ENCODE peak calls at places on chromosomes 7 and 10, in four cellular contexts. One of them, this sample, is unnamed.

GRCh38 chr7:157693071-157693520 is 356.3 kb downstream of the DNAJB6 start:
- DNase-seq in GM12878: no peak
- DNase-seq in HepG2: no peak
- DNase-seq in SK-N-SH: peak
- DNase-seq in this sample: no peak

GRCh38 chr7:149414745-149415390 is 46.0 kb downstream of the ZNF777 start:
- DNase-seq in GM12878: no peak
- DNase-seq in HepG2: no peak
- DNase-seq in SK-N-SH: no peak
- DNase-seq in this sample: no peak

GRCh38 chr10:78905940-78906308 is 162.8 kb upstream of the ZMIZ1 start:
- DNase-seq in SK-N-SH: no peak
- DNase-seq in GM12878: no peak
- DNase-seq in HepG2: no peak
- DNase-seq in this sample: no peak

GRCh38 chr7:127256326-127256725 is 3.6 kb upstream of the GRM8 start:
- DNase-seq in GM12878: no peak
- DNase-seq in HepG2: no peak
- DNase-seq in SK-N-SH: no peak
- DNase-seq in this sample: no peak

GRCh38 chr10:78627254-78627795 is 441.4 kb upstream of the ZMIZ1 start:
- DNase-seq in GM12878: no peak
- DNase-seq in HepG2: no peak
- DNase-seq in SK-N-SH: no peak
- DNase-seq in this sample: no peak

GRCh38 chr10:89427629-89428028 is 13.3 kb downstream of the IFIT5 start:
- DNase-seq in SK-N-SH: no peak
- DNase-seq in GM12878: no peak
- DNase-seq in HepG2: no peak
- DNase-seq in this sample: no peak

GRCh38 chr7:74094224-74095095 is 10.9 kb downstream of the LIMK1 start:
- DNase-seq in GM12878: peak
- DNase-seq in SK-N-SH: peak
- DNase-seq in HepG2: no peak
- DNase-seq in this sample: peak

GRCh38 chr10:125155101-125155500 is 5.3 kb downstream of the CTBP2 start:
- DNase-seq in SK-N-SH: no peak
- DNase-seq in HepG2: no peak
- DNase-seq in GM12878: no peak
- DNase-seq in this sample: no peak

GRCh38 chr7:30491417-30491816 is 12.8 kb upstream of the NOD1 start:
- DNase-seq in HepG2: no peak
- DNase-seq in GM12878: no peak
- DNase-seq in SK-N-SH: no peak
- DNase-seq in this sample: no peak

GRCh38 chr10:36681751-36682633 is 443.4 kb upstream of the ANKRD30A start:
- DNase-seq in HepG2: peak
- DNase-seq in GM12878: no peak
- DNase-seq in SK-N-SH: no peak
- DNase-seq in this sample: no peak

GRCh38 chr7:33428415-33428814 is 299.1 kb downstream of the BBS9 start:
- DNase-seq in SK-N-SH: no peak
- DNase-seq in GM12878: no peak
- DNase-seq in HepG2: no peak
- DNase-seq in this sample: no peak

GRCh38 chr7:89661876-89662275 is 492.4 kb upstream of the STEAP1 start:
- DNase-seq in SK-N-SH: no peak
- DNase-seq in GM12878: no peak
- DNase-seq in HepG2: no peak
- DNase-seq in this sample: no peak
- TF ChIP-seq SMC3 in SK-N-SH: no peak
- TF ChIP-seq SMC3 in GM12878: no peak
- TF ChIP-seq SMC3 in HepG2: no peak
- TF ChIP-seq SMC3 in this sample: no peak

GRCh38 chr10:46239999-46240683 is 46.7 kb upstream of the ANTXRL start:
- DNase-seq in GM12878: no peak
- DNase-seq in HepG2: no peak
- DNase-seq in SK-N-SH: no peak
- DNase-seq in this sample: no peak

GRCh38 chr10:46240684-46241565 is 45.9 kb upstream of the ANTXRL start:
- DNase-seq in GM12878: no peak
- DNase-seq in HepG2: no peak
- DNase-seq in SK-N-SH: no peak
- DNase-seq in this sample: no peak

GRCh38 chr10:46236941-46237681 is 49.7 kb upstream of the ANTXRL start:
- DNase-seq in SK-N-SH: no peak
- DNase-seq in HepG2: no peak
- DNase-seq in GM12878: no peak
- DNase-seq in this sample: no peak

GRCh38 chr10:46237815-46238510 is 48.8 kb upstream of the ANTXRL start:
- DNase-seq in GM12878: no peak
- DNase-seq in SK-N-SH: no peak
- DNase-seq in HepG2: no peak
- DNase-seq in this sample: no peak

DNA sequence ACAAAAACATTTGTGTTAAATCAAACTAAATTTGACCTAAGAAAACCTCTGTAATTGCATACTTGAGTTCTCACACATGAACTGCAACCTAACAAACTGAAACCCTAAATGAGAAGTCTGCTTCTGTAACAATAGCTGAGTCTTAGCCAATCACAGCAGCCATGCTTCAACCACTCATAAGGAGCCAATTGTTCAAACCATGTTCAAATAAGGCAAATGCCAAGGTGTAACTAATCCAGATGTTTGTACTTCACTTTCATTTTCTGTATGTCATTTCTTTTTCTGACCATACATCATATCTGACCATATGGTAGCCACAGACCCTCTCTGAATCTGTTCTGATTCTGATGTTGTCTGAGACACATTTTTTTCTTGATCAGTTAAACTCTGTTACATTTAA is 47.5 kb upstream of the ANTXRL start:
- DNase-seq in GM12878: no peak
- DNase-seq in HepG2: no peak
- DNase-seq in SK-N-SH: no peak
- DNase-seq in this sample: no peak
- TF ChIP-seq POLR2AphosphoS5 in GM12878: no peak
- TF ChIP-seq POLR2AphosphoS5 in HepG2: no peak
- TF ChIP-seq POLR2AphosphoS5 in SK-N-SH: no peak
- TF ChIP-seq POLR2AphosphoS5 in this sample: no peak

GRCh38 chr7:922334-923107 is 32.0 kb downstream of the ADAP1 start:
- DNase-seq in SK-N-SH: no peak
- DNase-seq in GM12878: no peak
- DNase-seq in HepG2: no peak
- DNase-seq in this sample: no peak
- H3K9ac ChIP-seq in SK-N-SH: no peak
- H3K9ac ChIP-seq in GM12878: peak
- H3K9ac ChIP-seq in HepG2: no peak
- H3K9ac ChIP-seq in this sample: peak

GRCh38 chr10:120420421-120420820 is 36.6 kb upstream of the PLPP4 start:
- DNase-seq in GM12878: no peak
- DNase-seq in SK-N-SH: no peak
- DNase-seq in HepG2: no peak
- DNase-seq in this sample: no peak

GRCh38 chr10:120424198-120424464 is 32.9 kb upstream of the PLPP4 start:
- DNase-seq in GM12878: no peak
- DNase-seq in SK-N-SH: no peak
- DNase-seq in HepG2: no peak
- DNase-seq in this sample: no peak

GRCh38 chr10:120423350-120424197 is 33.5 kb upstream of the PLPP4 start:
- DNase-seq in SK-N-SH: peak
- DNase-seq in HepG2: peak
- DNase-seq in GM12878: no peak
- DNase-seq in this sample: peak

GRCh38 chr10:120422459-120422858 is 34.6 kb upstream of the PLPP4 start:
- DNase-seq in HepG2: no peak
- DNase-seq in SK-N-SH: no peak
- DNase-seq in GM12878: no peak
- DNase-seq in this sample: no peak

DNA sequence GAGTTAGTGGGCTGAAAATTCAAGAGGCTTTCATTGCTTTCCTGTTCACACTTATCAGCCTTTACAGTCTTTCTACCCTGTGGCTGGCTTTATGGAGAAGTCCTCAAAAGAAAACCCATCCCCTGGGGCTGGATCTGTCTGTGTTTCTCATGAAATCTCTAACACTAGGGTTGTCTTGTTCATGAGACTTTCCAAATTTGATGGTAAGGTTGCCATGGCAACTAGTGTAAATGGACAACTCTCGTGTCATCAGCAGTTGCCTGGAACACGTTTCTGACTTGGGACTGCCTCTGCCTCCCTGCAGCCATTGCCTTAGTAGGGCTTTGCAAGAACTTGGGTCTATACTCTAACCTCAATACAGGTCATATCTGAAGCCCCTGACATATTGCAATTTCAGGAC is 35.8 kb upstream of the PLPP4 start:
- DNase-seq in HepG2: no peak
- DNase-seq in SK-N-SH: no peak
- DNase-seq in GM12878: no peak
- DNase-seq in this sample: no peak
- TF ChIP-seq SMC3 in HepG2: no peak
- TF ChIP-seq SMC3 in SK-N-SH: no peak
- TF ChIP-seq SMC3 in GM12878: no peak
- TF ChIP-seq SMC3 in this sample: no peak

GRCh38 chr7:129208667-129209066 is 16.2 kb upstream of the AHCYL2 start:
- DNase-seq in SK-N-SH: no peak
- DNase-seq in GM12878: no peak
- DNase-seq in HepG2: no peak
- DNase-seq in this sample: peak

GRCh38 chr7:129209067-129209926 is 15.5 kb upstream of the AHCYL2 start:
- DNase-seq in SK-N-SH: no peak
- DNase-seq in GM12878: no peak
- DNase-seq in HepG2: no peak
- DNase-seq in this sample: no peak

GRCh38 chr7:129212126-129212525 is 12.7 kb upstream of the AHCYL2 start:
- DNase-seq in HepG2: no peak
- DNase-seq in SK-N-SH: no peak
- DNase-seq in GM12878: no peak
- DNase-seq in this sample: no peak

GRCh38 chr7:129210989-129211312 is 13.9 kb upstream of the AHCYL2 start:
- DNase-seq in SK-N-SH: no peak
- DNase-seq in HepG2: no peak
- DNase-seq in GM12878: no peak
- DNase-seq in this sample: no peak

GRCh38 chr7:129210256-129210988 is 14.4 kb upstream of the AHCYL2 start:
- DNase-seq in SK-N-SH: peak
- DNase-seq in HepG2: peak
- DNase-seq in GM12878: no peak
- DNase-seq in this sample: peak
- TF ChIP-seq POLR2AphosphoS5 in SK-N-SH: no peak
- TF ChIP-seq POLR2AphosphoS5 in HepG2: no peak
- TF ChIP-seq POLR2AphosphoS5 in GM12878: no peak
- TF ChIP-seq POLR2AphosphoS5 in this sample: no peak

GRCh38 chr10:12704488-12704887 is 297.0 kb downstream of the CCDC3 start:
- DNase-seq in GM12878: no peak
- DNase-seq in SK-N-SH: no peak
- DNase-seq in HepG2: no peak
- DNase-seq in this sample: no peak
- H3K9ac ChIP-seq in GM12878: no peak
- H3K9ac ChIP-seq in SK-N-SH: peak
- H3K9ac ChIP-seq in HepG2: no peak
- H3K9ac ChIP-seq in this sample: no peak

GRCh38 chr7:35389636-35390035 is 135.7 kb upstream of the TBX20 start:
- DNase-seq in GM12878: no peak
- DNase-seq in HepG2: no peak
- DNase-seq in SK-N-SH: no peak
- DNase-seq in this sample: no peak
- TF ChIP-seq SMC3 in GM12878: no peak
- TF ChIP-seq SMC3 in HepG2: no peak
- TF ChIP-seq SMC3 in SK-N-SH: no peak
- TF ChIP-seq SMC3 in this sample: no peak